ENCODE peak calls at places on chromosomes 1 and 21, in seven cellular contexts. W is GM12878, G is SK-N-SH, V is HCT116, M is H1, P is K562, U is HepG2. X is an unnamed sample.
A peak's percentile ranks its signal among the peaks of the same experiment; 100 is the strongest.

GRCh38 chr1:93958351-93959101 is 49.3 kb upstream of the GCLM start:
- DNase-seq in W (no peak), G (no peak), V (no peak), M (no peak), P (no peak), U (no peak), X (no peak)

GRCh38 chr21:37356710-37357109 is 9.9 kb upstream of the DYRK1A start:
- DNase-seq in W (no peak), G (no peak), V (no peak), M (no peak), P (peak; percentile 62), U (no peak), X (no peak)

GRCh38 chr1:234515411-234515810 is 36.4 kb upstream of the TARBP1 start:
- DNase-seq in W (no peak), G (no peak), V (no peak), M (no peak), P (no peak), U (no peak), X (peak; percentile 59)

GRCh38 chr1:46601257-46602007 is 2.6 kb downstream of the MKNK1 start:
- DNase-seq in W (no peak), G (no peak), V (no peak), M (no peak), P (no peak), U (no peak), X (no peak)

GRCh38 chr1:16608838-16609560 is 4.4 kb downstream of the NBPF1 start:
- DNase-seq in W (no peak), G (no peak), V (no peak), M (no peak), P (no peak), U (no peak), X (no peak)

GRCh38 chr1:90201467-90202358 is 206.8 kb downstream of the ZNF326 start:
- DNase-seq in W (no peak), G (no peak), V (no peak), M (no peak), P (no peak), U (no peak), X (no peak)

GRCh38 chr1:246003442-246003730 is 503.7 kb downstream of the SMYD3 start:
- DNase-seq in W (no peak), G (no peak), V (no peak), M (no peak), P (no peak), U (no peak), X (no peak)

GRCh38 chr1:220906561-220907334 is 27.5 kb downstream of the HLX start:
- DNase-seq in W (no peak), G (no peak), V (no peak), M (no peak), P (no peak), U (no peak), X (no peak)

GRCh38 chr21:45279446-45280177 is 8.1 kb downstream of the POFUT2 start:
- DNase-seq in W (no peak), G (no peak), V (no peak), M (no peak), P (no peak), U (no peak), X (no peak)

GRCh38 chr1:111191496-111191895 is 8.9 kb downstream of the DENND2D start:
- DNase-seq in W (no peak), G (no peak), V (no peak), M (no peak), P (no peak), U (no peak), X (no peak)

GRCh38 chr1:245229051-245229450 is 74.3 kb downstream of the KIF26B start:
- DNase-seq in W (no peak), G (no peak), V (no peak), M (no peak), P (no peak), U (no peak), X (no peak)

GRCh38 chr1:62856964-62857363 is 73.0 kb downstream of the ATG4C start:
- DNase-seq in W (no peak), G (no peak), V (no peak), M (no peak), P (no peak), U (peak; percentile 21), X (no peak)

GRCh38 chr21:46059195-46059594 is 38.7 kb upstream of the COL6A2 start:
- DNase-seq in W (no peak), G (no peak), V (no peak), M (no peak), P (no peak), U (no peak), X (no peak)

GRCh38 chr1:176800978-176801552 is 338.1 kb downstream of the PAPPA2 start:
- DNase-seq in W (no peak), G (no peak), V (no peak), M (no peak), P (no peak), U (no peak), X (no peak)

DNA sequence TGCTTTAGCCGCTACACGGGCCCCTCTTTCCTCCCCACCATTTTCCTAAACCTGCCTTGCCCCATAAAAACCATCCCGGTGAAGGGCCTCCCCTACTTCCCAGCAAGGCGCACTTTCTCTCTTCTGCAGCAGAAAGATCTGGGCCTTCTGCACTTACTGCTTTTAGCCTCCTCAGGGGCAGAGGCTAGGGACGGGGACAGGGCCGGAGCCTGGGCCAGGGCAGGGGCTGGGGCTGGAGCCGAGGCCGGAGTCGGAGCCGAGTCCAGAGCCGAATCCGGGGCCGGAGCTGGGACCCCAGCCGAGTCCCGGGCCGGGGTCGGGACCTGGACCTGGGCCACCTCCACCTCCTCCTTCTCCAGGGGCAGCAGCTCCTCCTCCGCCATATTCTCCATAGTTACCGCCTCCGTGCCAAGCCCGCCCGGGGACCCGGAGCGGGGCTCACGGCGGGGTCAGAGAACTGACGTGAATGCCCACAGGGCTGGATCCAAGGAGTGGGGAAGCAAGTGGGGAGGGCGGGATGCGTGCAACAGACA is 366 bp downstream of the TRMT1L start:
- DNase-seq in W (no peak), G (no peak), V (no peak), M (no peak), P (no peak), U (no peak), X (no peak)
- TF ChIP-seq YY1 in W (peak; percentile 84), G (peak; percentile 84), V (peak; percentile 77), M (peak; percentile 79), P (peak; percentile 58), U (peak; percentile 82), X (no peak)

DNA sequence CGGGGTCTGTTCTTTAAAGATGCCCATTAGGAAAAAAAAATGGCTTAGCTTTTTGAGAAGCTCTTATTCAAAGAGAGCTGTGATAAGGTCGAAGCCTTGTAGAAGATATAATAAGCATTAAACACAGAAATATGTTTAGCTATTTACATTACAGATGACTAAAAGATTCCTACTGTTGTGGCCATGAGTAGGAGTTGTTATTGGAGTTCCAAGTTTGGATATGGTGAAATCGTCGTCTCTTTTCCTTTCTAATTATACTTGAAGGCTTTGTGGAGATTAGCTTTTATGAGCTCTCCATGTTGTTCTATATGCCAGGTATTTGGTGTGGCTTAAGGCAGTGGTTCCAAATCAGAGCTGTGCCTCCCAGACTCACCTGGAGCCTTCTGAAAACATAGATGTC is 79.9 kb upstream of the LAMC2 start:
- DNase-seq in W (no peak), G (no peak), V (no peak), M (no peak), P (no peak), U (no peak), X (no peak)
- H3K36me3 ChIP-seq in W (peaks cover 6% of the 10 kb centered on the region), G (peaks cover 43% of the 10 kb centered on the region), V (peaks cover 5% of the 10 kb centered on the region), M (no peaks in the 10 kb centered on the region), P (no peaks in the 10 kb centered on the region), U (peaks cover 16% of the 10 kb centered on the region), X (peaks cover 72% of the 10 kb centered on the region)

DNA sequence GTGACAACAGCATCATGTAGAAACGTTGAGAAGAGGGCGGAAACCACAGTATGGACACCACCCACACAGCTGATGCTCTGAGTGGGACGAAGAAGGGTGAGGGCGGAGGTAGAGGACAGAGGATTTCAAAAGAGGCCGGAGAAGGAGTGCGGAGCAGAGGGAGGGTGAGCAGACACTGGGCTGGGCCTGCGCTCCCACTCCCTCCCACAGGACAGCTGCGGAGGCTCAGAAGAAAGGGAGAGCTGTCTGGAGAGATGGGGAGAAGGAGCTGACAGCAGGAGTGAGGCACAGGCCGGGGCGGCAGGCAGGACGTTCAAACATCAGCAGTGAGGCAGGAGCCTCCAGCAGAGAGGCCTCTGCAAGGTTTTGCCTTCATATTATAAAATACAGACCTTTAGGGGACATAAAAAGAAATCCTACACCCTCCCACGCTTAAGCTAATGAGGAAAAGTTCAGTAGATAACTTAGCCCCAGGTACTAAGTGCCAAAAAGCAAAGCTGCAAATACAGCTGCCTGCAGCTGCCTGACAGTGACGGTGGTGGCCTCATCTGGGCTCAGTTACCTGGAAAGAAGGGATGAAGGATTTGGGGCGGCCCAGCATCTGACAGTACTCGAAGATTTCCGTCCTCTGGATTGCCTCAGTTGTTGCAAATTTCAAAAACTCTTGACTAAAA is 25.7 kb downstream of the SEC16B start:
- DNase-seq in W (no peak), G (no peak), V (no peak), M (no peak), P (no peak), U (no peak), X (no peak)
- H3K4me3 ChIP-seq in W (no peak overlapping the region), G (no peak overlapping the region), V (no peak overlapping the region), M (no peak overlapping the region), P (no peak overlapping the region), U (no peak overlapping the region), X (no peak overlapping the region)

DNA sequence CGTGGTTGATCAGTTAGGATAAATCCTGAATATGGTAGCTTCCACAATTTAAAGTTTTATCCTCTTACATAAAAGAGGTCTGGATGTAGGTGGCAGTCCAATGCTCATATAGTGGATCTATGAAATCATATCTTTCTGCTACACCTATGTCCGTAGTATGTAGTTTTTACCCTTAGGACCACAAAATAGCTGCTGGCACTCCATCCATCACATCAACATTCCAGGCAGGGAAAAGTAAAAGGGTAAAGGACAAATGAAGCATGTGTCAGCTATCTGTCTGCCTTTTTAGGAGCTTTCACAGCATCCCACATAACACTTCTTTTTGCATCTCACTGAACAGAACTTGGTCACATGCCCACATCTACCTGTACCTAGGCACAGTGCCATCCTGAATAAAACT is 184.7 kb downstream of the ROR1 start:
- DNase-seq in W (no peak), G (no peak), V (no peak), M (no peak), P (no peak), U (no peak), X (no peak)
- TF ChIP-seq YY1 in W (no peak), G (no peak), V (no peak), M (no peak), P (no peak), U (no peak), X (no peak)

GRCh38 chr1:35980090-35980489 is 49.2 kb downstream of the AGO3 start:
- DNase-seq in W (no peak), G (no peak), V (no peak), M (no peak), P (no peak), U (no peak), X (no peak)
- H3K36me3 ChIP-seq in W (peaks cover 3% of the 10 kb centered on the region), G (peaks cover 40% of the 10 kb centered on the region), V (no peaks in the 10 kb centered on the region), M (no peaks in the 10 kb centered on the region), P (peaks cover 51% of the 10 kb centered on the region), U (no peaks in the 10 kb centered on the region), X (peaks cover 44% of the 10 kb centered on the region)

X was measured in NT2/D1.